ENCODE peak calls at places on chromosome 5, in eight cellular contexts. One of them, this sample, is unnamed.

GRCh38 chr5:102764381-102765005 is 9.4 kb downstream of the PAM start:
- DNase-seq in OCI-LY7: no peak
- DNase-seq in tibial nerve: no peak
- DNase-seq in GM13976: no peak
- DNase-seq in CD4-positive, alpha-beta T cell: no peak
- DNase-seq in neural progenitor cell: no peak
- DNase-seq in cardiac fibroblast: no peak
- DNase-seq in WERI-Rb-1: no peak
- DNase-seq in this sample: no peak

GRCh38 chr5:55454282-55454681 is 80.5 kb downstream of the PLPP1 start:
- DNase-seq in OCI-LY7: no peak
- DNase-seq in tibial nerve: no peak
- DNase-seq in GM13976: no peak
- DNase-seq in CD4-positive, alpha-beta T cell: no peak
- DNase-seq in neural progenitor cell: no peak
- DNase-seq in cardiac fibroblast: no peak
- DNase-seq in WERI-Rb-1: no peak
- DNase-seq in this sample: no peak

GRCh38 chr5:100799166-100799565 is 103.9 kb downstream of the ST8SIA4 start:
- DNase-seq in OCI-LY7: no peak
- DNase-seq in tibial nerve: no peak
- DNase-seq in GM13976: no peak
- DNase-seq in CD4-positive, alpha-beta T cell: no peak
- DNase-seq in neural progenitor cell: no peak
- DNase-seq in cardiac fibroblast: no peak
- DNase-seq in WERI-Rb-1: no peak
- DNase-seq in this sample: no peak

GRCh38 chr5:80275347-80275746 is 19.5 kb upstream of the SERINC5 start:
- DNase-seq in OCI-LY7: peak
- DNase-seq in tibial nerve: no peak
- DNase-seq in GM13976: no peak
- DNase-seq in CD4-positive, alpha-beta T cell: no peak
- DNase-seq in neural progenitor cell: peak
- DNase-seq in cardiac fibroblast: peak
- DNase-seq in WERI-Rb-1: no peak
- DNase-seq in this sample: no peak

GRCh38 chr5:87266914-87267573 is 639 bp upstream of the RASA1 start:
- DNase-seq in OCI-LY7: no peak
- DNase-seq in tibial nerve: no peak
- DNase-seq in GM13976: no peak
- DNase-seq in CD4-positive, alpha-beta T cell: no peak
- DNase-seq in neural progenitor cell: no peak
- DNase-seq in cardiac fibroblast: no peak
- DNase-seq in WERI-Rb-1: no peak
- DNase-seq in this sample: no peak

GRCh38 chr5:9953691-9954090 is 296.0 kb downstream of the ATPSCKMT start:
- DNase-seq in OCI-LY7: no peak
- DNase-seq in tibial nerve: no peak
- DNase-seq in GM13976: no peak
- DNase-seq in CD4-positive, alpha-beta T cell: no peak
- DNase-seq in neural progenitor cell: no peak
- DNase-seq in cardiac fibroblast: no peak
- DNase-seq in WERI-Rb-1: no peak
- DNase-seq in this sample: no peak

GRCh38 chr5:132222649-132223038 is 5.0 kb downstream of the P4HA2 start:
- DNase-seq in OCI-LY7: peak
- DNase-seq in tibial nerve: no peak
- DNase-seq in GM13976: no peak
- DNase-seq in CD4-positive, alpha-beta T cell: no peak
- DNase-seq in neural progenitor cell: no peak
- DNase-seq in cardiac fibroblast: no peak
- DNase-seq in WERI-Rb-1: no peak
- DNase-seq in this sample: no peak

GRCh38 chr5:527646-528591 is 3.7 kb upstream of the SLC9A3 start:
- DNase-seq in OCI-LY7: no peak
- DNase-seq in tibial nerve: no peak
- DNase-seq in GM13976: peak
- DNase-seq in CD4-positive, alpha-beta T cell: no peak
- DNase-seq in neural progenitor cell: peak
- DNase-seq in cardiac fibroblast: no peak
- DNase-seq in WERI-Rb-1: no peak
- DNase-seq in this sample: no peak

GRCh38 chr5:181245427-181246275 is 1.9 kb upstream of the RACK1 start:
- DNase-seq in OCI-LY7: peak
- DNase-seq in tibial nerve: no peak
- DNase-seq in GM13976: no peak
- DNase-seq in CD4-positive, alpha-beta T cell: no peak
- DNase-seq in neural progenitor cell: peak
- DNase-seq in cardiac fibroblast: no peak
- DNase-seq in WERI-Rb-1: no peak
- DNase-seq in this sample: no peak

GRCh38 chr5:38709678-38710306 is 136.0 kb upstream of the OSMR start:
- DNase-seq in OCI-LY7: no peak
- DNase-seq in tibial nerve: no peak
- DNase-seq in GM13976: no peak
- DNase-seq in CD4-positive, alpha-beta T cell: no peak
- DNase-seq in neural progenitor cell: no peak
- DNase-seq in cardiac fibroblast: no peak
- DNase-seq in WERI-Rb-1: no peak
- DNase-seq in this sample: no peak

GRCh38 chr5:132074091-132074771 is 642 bp downstream of the CSF2 start:
- DNase-seq in OCI-LY7: no peak
- DNase-seq in tibial nerve: no peak
- DNase-seq in GM13976: no peak
- DNase-seq in CD4-positive, alpha-beta T cell: no peak
- DNase-seq in neural progenitor cell: no peak
- DNase-seq in cardiac fibroblast: no peak
- DNase-seq in WERI-Rb-1: no peak
- DNase-seq in this sample: no peak

DNA sequence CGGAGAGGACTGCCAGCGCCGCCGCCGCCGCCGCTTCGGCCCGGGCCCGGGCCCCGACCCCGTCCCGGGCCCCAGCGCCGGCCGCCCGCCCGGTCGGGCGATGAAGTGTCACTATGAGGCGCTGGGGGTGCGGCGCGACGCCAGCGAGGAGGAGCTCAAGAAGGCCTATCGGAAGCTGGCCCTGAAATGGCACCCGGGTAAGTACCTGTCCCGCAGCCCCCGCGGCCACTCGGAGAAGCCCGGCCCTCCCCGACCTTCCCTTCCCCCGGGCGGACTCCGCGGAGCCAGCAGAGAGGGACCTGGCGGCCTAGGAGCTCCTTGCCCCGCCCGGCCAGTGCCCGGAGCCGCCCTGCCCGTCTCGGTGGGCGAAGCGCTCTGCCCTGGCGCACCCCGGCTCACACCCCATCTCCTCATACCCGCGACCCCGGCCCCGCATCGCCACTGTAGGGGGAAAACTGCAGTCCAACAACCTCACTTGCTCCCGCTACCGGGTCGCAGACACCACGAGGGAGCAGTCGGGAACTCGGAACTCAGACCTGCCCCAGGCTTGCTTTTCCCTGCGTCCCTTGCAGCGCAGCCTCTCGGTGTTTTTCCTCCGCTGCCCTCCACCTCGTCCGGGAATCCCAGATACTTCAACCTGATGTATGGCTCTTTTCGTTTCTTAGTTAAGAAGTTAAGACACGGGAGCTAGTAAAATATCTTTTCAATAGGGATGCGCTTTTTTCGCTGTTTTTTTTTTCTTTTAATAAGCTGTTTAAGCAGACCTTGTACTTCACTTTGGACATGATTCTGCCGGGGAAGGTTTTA is 564 bp downstream of the DNAJC21 start:
- DNase-seq in OCI-LY7: peak
- DNase-seq in tibial nerve: peak
- DNase-seq in GM13976: peak
- DNase-seq in CD4-positive, alpha-beta T cell: peak
- DNase-seq in neural progenitor cell: peak
- DNase-seq in cardiac fibroblast: peak
- DNase-seq in WERI-Rb-1: peak
- DNase-seq in this sample: peak
- TF ChIP-seq CTCF in OCI-LY7: no peak
- TF ChIP-seq CTCF in tibial nerve: no peak
- TF ChIP-seq CTCF in GM13976: no peak
- TF ChIP-seq CTCF in CD4-positive, alpha-beta T cell: no peak
- TF ChIP-seq CTCF in neural progenitor cell: no peak
- TF ChIP-seq CTCF in cardiac fibroblast: no peak
- TF ChIP-seq CTCF in WERI-Rb-1: no peak
- TF ChIP-seq CTCF in this sample: no peak

GRCh38 chr5:127551410-127552041 is 34.1 kb downstream of the PRRC1 start:
- DNase-seq in OCI-LY7: no peak
- DNase-seq in tibial nerve: no peak
- DNase-seq in GM13976: no peak
- DNase-seq in CD4-positive, alpha-beta T cell: no peak
- DNase-seq in neural progenitor cell: no peak
- DNase-seq in cardiac fibroblast: no peak
- DNase-seq in WERI-Rb-1: no peak
- DNase-seq in this sample: no peak

GRCh38 chr5:127558273-127558672 is 40.8 kb downstream of the PRRC1 start:
- DNase-seq in OCI-LY7: no peak
- DNase-seq in tibial nerve: no peak
- DNase-seq in GM13976: no peak
- DNase-seq in CD4-positive, alpha-beta T cell: no peak
- DNase-seq in neural progenitor cell: no peak
- DNase-seq in cardiac fibroblast: no peak
- DNase-seq in WERI-Rb-1: no peak
- DNase-seq in this sample: no peak

GRCh38 chr5:127550652-127551409 is 33.4 kb downstream of the PRRC1 start:
- DNase-seq in OCI-LY7: no peak
- DNase-seq in tibial nerve: no peak
- DNase-seq in GM13976: no peak
- DNase-seq in CD4-positive, alpha-beta T cell: no peak
- DNase-seq in neural progenitor cell: no peak
- DNase-seq in cardiac fibroblast: peak
- DNase-seq in WERI-Rb-1: no peak
- DNase-seq in this sample: no peak

GRCh38 chr5:127556609-127557348 is 39.3 kb downstream of the PRRC1 start:
- DNase-seq in OCI-LY7: no peak
- DNase-seq in tibial nerve: no peak
- DNase-seq in GM13976: no peak
- DNase-seq in CD4-positive, alpha-beta T cell: no peak
- DNase-seq in neural progenitor cell: no peak
- DNase-seq in cardiac fibroblast: no peak
- DNase-seq in WERI-Rb-1: no peak
- DNase-seq in this sample: no peak

DNA sequence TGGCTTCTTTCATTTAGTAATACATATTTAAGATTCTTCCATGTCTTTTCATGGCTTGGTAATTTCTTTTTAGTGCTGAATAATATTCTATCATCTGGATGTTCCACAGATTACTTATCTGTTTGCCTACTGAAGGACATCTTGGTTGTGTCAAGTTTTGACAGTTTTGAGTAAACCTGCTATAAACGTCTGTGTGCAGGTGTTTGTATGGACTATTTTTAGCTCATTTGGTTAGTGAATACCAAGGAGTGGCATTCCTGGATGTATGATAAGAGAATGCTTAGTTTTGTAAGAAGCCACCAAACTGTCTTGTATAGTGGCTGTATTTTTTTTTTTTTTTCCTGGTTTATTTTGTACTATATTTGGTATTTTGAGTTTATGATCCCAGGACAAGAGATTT is 38.4 kb downstream of the PRRC1 start:
- DNase-seq in OCI-LY7: no peak
- DNase-seq in tibial nerve: no peak
- DNase-seq in GM13976: no peak
- DNase-seq in CD4-positive, alpha-beta T cell: no peak
- DNase-seq in neural progenitor cell: no peak
- DNase-seq in cardiac fibroblast: no peak
- DNase-seq in WERI-Rb-1: no peak
- DNase-seq in this sample: no peak
- TF ChIP-seq CTCF in OCI-LY7: no peak
- TF ChIP-seq CTCF in tibial nerve: no peak
- TF ChIP-seq CTCF in GM13976: no peak
- TF ChIP-seq CTCF in CD4-positive, alpha-beta T cell: no peak
- TF ChIP-seq CTCF in neural progenitor cell: no peak
- TF ChIP-seq CTCF in cardiac fibroblast: no peak
- TF ChIP-seq CTCF in WERI-Rb-1: no peak
- TF ChIP-seq CTCF in this sample: no peak

GRCh38 chr5:159112436-159112835 is 12.7 kb upstream of the EBF1 start:
- DNase-seq in OCI-LY7: no peak
- DNase-seq in tibial nerve: no peak
- DNase-seq in GM13976: no peak
- DNase-seq in CD4-positive, alpha-beta T cell: no peak
- DNase-seq in neural progenitor cell: no peak
- DNase-seq in cardiac fibroblast: no peak
- DNase-seq in WERI-Rb-1: no peak
- DNase-seq in this sample: no peak
- TF ChIP-seq CTCF in OCI-LY7: no peak
- TF ChIP-seq CTCF in tibial nerve: no peak
- TF ChIP-seq CTCF in GM13976: no peak
- TF ChIP-seq CTCF in CD4-positive, alpha-beta T cell: no peak
- TF ChIP-seq CTCF in neural progenitor cell: no peak
- TF ChIP-seq CTCF in cardiac fibroblast: no peak
- TF ChIP-seq CTCF in WERI-Rb-1: no peak
- TF ChIP-seq CTCF in this sample: no peak

GRCh38 chr5:45697211-45697610 is 1.0 kb upstream of the HCN1 start:
- DNase-seq in OCI-LY7: no peak
- DNase-seq in tibial nerve: no peak
- DNase-seq in GM13976: no peak
- DNase-seq in CD4-positive, alpha-beta T cell: no peak
- DNase-seq in neural progenitor cell: no peak
- DNase-seq in cardiac fibroblast: no peak
- DNase-seq in WERI-Rb-1: peak
- DNase-seq in this sample: no peak

GRCh38 chr5:45694255-45694834 is 1.8 kb downstream of the HCN1 start:
- DNase-seq in OCI-LY7: no peak
- DNase-seq in tibial nerve: no peak
- DNase-seq in GM13976: no peak
- DNase-seq in CD4-positive, alpha-beta T cell: no peak
- DNase-seq in neural progenitor cell: peak
- DNase-seq in cardiac fibroblast: no peak
- DNase-seq in WERI-Rb-1: no peak
- DNase-seq in this sample: no peak

GRCh38 chr5:45695680-45696093 is 493 bp downstream of the HCN1 start:
- DNase-seq in OCI-LY7: no peak
- DNase-seq in tibial nerve: no peak
- DNase-seq in GM13976: no peak
- DNase-seq in CD4-positive, alpha-beta T cell: no peak
- DNase-seq in neural progenitor cell: no peak
- DNase-seq in cardiac fibroblast: no peak
- DNase-seq in WERI-Rb-1: peak
- DNase-seq in this sample: no peak

GRCh38 chr5:45695011-45695667 is 1.0 kb downstream of the HCN1 start:
- DNase-seq in OCI-LY7: no peak
- DNase-seq in tibial nerve: no peak
- DNase-seq in GM13976: peak
- DNase-seq in CD4-positive, alpha-beta T cell: no peak
- DNase-seq in neural progenitor cell: peak
- DNase-seq in cardiac fibroblast: no peak
- DNase-seq in WERI-Rb-1: peak
- DNase-seq in this sample: no peak

DNA sequence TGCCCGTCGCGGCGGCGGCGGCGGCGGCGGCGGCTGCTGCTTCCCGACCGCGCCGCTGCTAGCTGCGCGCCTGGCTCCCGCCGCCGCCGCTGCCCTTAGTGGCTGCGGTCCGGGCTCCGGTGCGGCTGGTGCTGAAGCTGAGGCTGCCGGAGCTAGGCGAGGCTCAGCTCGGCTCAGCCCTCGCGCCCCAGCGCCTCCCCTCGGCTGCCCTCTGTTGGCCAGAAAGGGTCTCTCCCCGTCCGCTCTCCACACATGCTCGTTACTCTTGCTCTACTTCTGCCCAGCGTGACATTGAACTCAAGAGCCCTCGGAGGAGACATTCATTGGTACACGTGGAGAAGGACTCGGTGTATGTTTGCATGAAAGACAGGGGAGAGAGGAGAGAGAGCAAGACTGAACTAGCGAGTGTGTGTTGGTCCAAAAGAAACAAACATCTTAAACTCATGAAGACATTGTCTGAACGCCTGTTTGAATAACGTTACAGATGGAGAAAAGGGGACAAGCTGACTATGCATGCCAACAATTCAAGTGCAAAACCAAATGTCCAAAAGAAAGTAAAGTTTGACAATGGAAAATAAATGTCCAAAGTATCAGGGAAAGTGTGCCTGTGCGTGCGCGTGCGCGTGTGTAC is at the start of gene HCN1:
- DNase-seq in OCI-LY7: no peak
- DNase-seq in tibial nerve: peak
- DNase-seq in GM13976: peak
- DNase-seq in CD4-positive, alpha-beta T cell: no peak
- DNase-seq in neural progenitor cell: peak
- DNase-seq in cardiac fibroblast: peak
- DNase-seq in WERI-Rb-1: peak
- DNase-seq in this sample: no peak
- TF ChIP-seq CTCF in OCI-LY7: no peak
- TF ChIP-seq CTCF in tibial nerve: peak
- TF ChIP-seq CTCF in GM13976: peak
- TF ChIP-seq CTCF in CD4-positive, alpha-beta T cell: no peak
- TF ChIP-seq CTCF in neural progenitor cell: peak
- TF ChIP-seq CTCF in cardiac fibroblast: peak
- TF ChIP-seq CTCF in WERI-Rb-1: peak
- TF ChIP-seq CTCF in this sample: peak